ENCODE peak calls at places on chromosomes 5 and 9, in six cellular contexts. One of them, this sample, is unnamed.

GRCh38 chr5:140322751-140323731 is 20.1 kb upstream of the PFDN1 start:
- DNase-seq in OCI-LY7: no peak
- DNase-seq in stomach: peak; percentile 84
- DNase-seq in breast epithelium: peak; percentile 79
- DNase-seq in heart left ventricle: peak; percentile 48
- DNase-seq in body of pancreas: peak; percentile 82
- DNase-seq in this sample: peak; percentile 88

GRCh38 chr5:142976861-142977260 is 206.7 kb downstream of the ARHGAP26 start:
- DNase-seq in OCI-LY7: no peak
- DNase-seq in stomach: no peak
- DNase-seq in breast epithelium: no peak
- DNase-seq in heart left ventricle: no peak
- DNase-seq in body of pancreas: no peak
- DNase-seq in this sample: peak; percentile 27

GRCh38 chr5:77046416-77047073 is 16.3 kb downstream of the AGGF1 start:
- DNase-seq in OCI-LY7: no peak
- DNase-seq in stomach: no peak
- DNase-seq in breast epithelium: no peak
- DNase-seq in heart left ventricle: no peak
- DNase-seq in body of pancreas: no peak
- DNase-seq in this sample: no peak

GRCh38 chr9:37283730-37284235 is 138.7 kb upstream of the GRHPR start:
- DNase-seq in OCI-LY7: peak; percentile 92
- DNase-seq in stomach: no peak
- DNase-seq in breast epithelium: no peak
- DNase-seq in heart left ventricle: no peak
- DNase-seq in body of pancreas: no peak
- DNase-seq in this sample: no peak

GRCh38 chr9:136565075-136565721 is 19.4 kb upstream of the NOTCH1 start:
- DNase-seq in OCI-LY7: no peak
- DNase-seq in stomach: no peak
- DNase-seq in breast epithelium: no peak
- DNase-seq in heart left ventricle: peak; percentile 83
- DNase-seq in body of pancreas: no peak
- DNase-seq in this sample: no peak

GRCh38 chr9:126982215-126983002 is 67.8 kb downstream of the RALGPS1 start:
- DNase-seq in OCI-LY7: no peak
- DNase-seq in stomach: no peak
- DNase-seq in breast epithelium: no peak
- DNase-seq in heart left ventricle: no peak
- DNase-seq in body of pancreas: no peak
- DNase-seq in this sample: no peak

GRCh38 chr9:15299374-15299939 is 7.6 kb downstream of the TTC39B start:
- DNase-seq in OCI-LY7: peak; percentile 4
- DNase-seq in stomach: no peak
- DNase-seq in breast epithelium: no peak
- DNase-seq in heart left ventricle: no peak
- DNase-seq in body of pancreas: no peak
- DNase-seq in this sample: no peak

GRCh38 chr9:135410421-135410820 is 69.2 kb upstream of the PPP1R26 start:
- DNase-seq in OCI-LY7: no peak
- DNase-seq in stomach: no peak
- DNase-seq in breast epithelium: no peak
- DNase-seq in heart left ventricle: no peak
- DNase-seq in body of pancreas: no peak
- DNase-seq in this sample: no peak

DNA sequence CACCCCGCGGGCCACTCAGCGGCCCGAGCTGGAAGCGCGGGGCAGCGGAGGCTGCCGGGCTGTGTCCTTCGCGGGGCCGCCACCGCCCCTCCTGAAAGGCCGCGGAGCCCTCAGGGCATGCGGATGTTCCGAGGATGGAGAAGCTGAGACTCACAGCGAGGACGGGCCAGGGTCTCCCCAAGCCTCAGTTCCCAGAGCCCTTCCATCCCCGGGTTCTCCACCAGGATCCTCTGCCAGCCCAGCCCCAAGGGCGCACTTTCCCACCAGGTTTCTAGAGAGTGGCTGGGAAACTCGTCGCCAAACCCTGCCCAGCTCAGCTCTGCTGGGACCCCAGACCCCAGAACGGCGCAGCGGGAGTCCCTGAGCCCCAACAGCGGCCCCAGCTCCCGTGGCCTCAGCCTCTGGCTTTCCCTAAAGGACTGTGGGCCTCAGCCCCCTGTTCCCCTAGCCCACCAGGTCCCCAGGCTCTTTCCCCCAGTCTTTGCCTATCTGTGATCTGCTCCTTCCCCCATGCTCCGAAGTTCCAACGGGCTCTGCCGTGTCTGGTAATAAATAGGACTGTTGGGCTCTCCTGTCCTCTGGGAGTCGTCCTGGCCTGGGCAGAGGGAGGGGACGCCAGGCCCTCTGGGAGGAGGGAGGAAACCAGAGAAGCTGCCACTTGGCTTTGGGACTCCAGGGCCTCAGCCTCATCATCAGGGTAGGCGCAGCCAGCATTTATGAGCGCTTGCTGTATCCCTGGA is 27.9 kb downstream of the ADGRD2 start:
- DNase-seq in OCI-LY7: no peak
- DNase-seq in stomach: no peak
- DNase-seq in breast epithelium: no peak
- DNase-seq in heart left ventricle: no peak
- DNase-seq in body of pancreas: no peak
- DNase-seq in this sample: peak; percentile 73
- H3K4me3 ChIP-seq in OCI-LY7: no peak overlapping the region
- H3K4me3 ChIP-seq in stomach: no peak overlapping the region
- H3K4me3 ChIP-seq in breast epithelium: peak overlapping the region; percentile 56
- H3K4me3 ChIP-seq in heart left ventricle: no peak overlapping the region
- H3K4me3 ChIP-seq in body of pancreas: no peak overlapping the region
- H3K4me3 ChIP-seq in this sample: no peak overlapping the region

GRCh38 chr9:112705773-112706427 is 12.0 kb downstream of the INIP start:
- DNase-seq in OCI-LY7: no peak
- DNase-seq in stomach: peak; percentile 36
- DNase-seq in breast epithelium: no peak
- DNase-seq in heart left ventricle: no peak
- DNase-seq in body of pancreas: peak; percentile 51
- DNase-seq in this sample: peak; percentile 68
- TF ChIP-seq CTCF in OCI-LY7: peak; percentile 22
- TF ChIP-seq CTCF in stomach: peak; percentile 16
- TF ChIP-seq CTCF in breast epithelium: no peak
- TF ChIP-seq CTCF in heart left ventricle: peak; percentile 8
- TF ChIP-seq CTCF in body of pancreas: no peak
- TF ChIP-seq CTCF in this sample: peak; percentile 84

GRCh38 chr9:125360621-125361020 is 99.0 kb downstream of the GAPVD1 start:
- DNase-seq in OCI-LY7: no peak
- DNase-seq in stomach: no peak
- DNase-seq in breast epithelium: no peak
- DNase-seq in heart left ventricle: no peak
- DNase-seq in body of pancreas: no peak
- DNase-seq in this sample: no peak

GRCh38 chr9:125356032-125356431 is 94.4 kb downstream of the GAPVD1 start:
- DNase-seq in OCI-LY7: no peak
- DNase-seq in stomach: no peak
- DNase-seq in breast epithelium: no peak
- DNase-seq in heart left ventricle: no peak
- DNase-seq in body of pancreas: no peak
- DNase-seq in this sample: no peak

GRCh38 chr9:125359011-125359410 is 97.4 kb downstream of the GAPVD1 start:
- DNase-seq in OCI-LY7: no peak
- DNase-seq in stomach: no peak
- DNase-seq in breast epithelium: no peak
- DNase-seq in heart left ventricle: no peak
- DNase-seq in body of pancreas: no peak
- DNase-seq in this sample: no peak

DNA sequence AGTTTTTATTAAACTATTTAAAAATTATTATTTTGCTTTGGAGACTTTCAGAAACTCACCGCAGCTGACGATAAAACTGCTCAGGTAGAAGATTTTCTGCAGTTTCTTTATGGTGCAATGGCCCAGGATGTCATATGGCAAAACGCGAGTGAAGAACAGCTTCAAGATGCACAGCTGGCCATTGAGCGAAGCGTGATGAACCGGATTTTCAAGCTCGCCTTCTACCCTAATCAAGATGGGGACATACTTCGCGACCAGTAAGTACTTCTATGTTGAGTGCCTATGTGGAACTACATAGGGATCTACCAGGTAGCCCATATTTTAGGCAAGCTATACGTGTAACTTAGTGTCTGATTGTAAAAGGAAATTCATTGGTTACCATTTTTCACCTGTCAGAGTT is 94.0 kb downstream of the GAPVD1 start:
- DNase-seq in OCI-LY7: no peak
- DNase-seq in stomach: no peak
- DNase-seq in breast epithelium: no peak
- DNase-seq in heart left ventricle: no peak
- DNase-seq in body of pancreas: no peak
- DNase-seq in this sample: no peak
- H3K36me3 ChIP-seq in OCI-LY7: peaks cover 86% of the 10 kb centered on the region
- H3K36me3 ChIP-seq in stomach: peaks cover 98% of the 10 kb centered on the region
- H3K36me3 ChIP-seq in breast epithelium: peaks cover 6% of the 10 kb centered on the region
- H3K36me3 ChIP-seq in heart left ventricle: peaks cover 99% of the 10 kb centered on the region
- H3K36me3 ChIP-seq in body of pancreas: peaks cover 29% of the 10 kb centered on the region
- H3K36me3 ChIP-seq in this sample: peaks cover 80% of the 10 kb centered on the region

GRCh38 chr9:38621434-38622082 is 1.2 kb upstream of the ANKRD18A start:
- DNase-seq in OCI-LY7: no peak
- DNase-seq in stomach: peak; percentile 34
- DNase-seq in breast epithelium: no peak
- DNase-seq in heart left ventricle: no peak
- DNase-seq in body of pancreas: peak; percentile 48
- DNase-seq in this sample: peak; percentile 81
- H3K4me3 ChIP-seq in OCI-LY7: no peak overlapping the region
- H3K4me3 ChIP-seq in stomach: peak overlapping the region; percentile 54
- H3K4me3 ChIP-seq in breast epithelium: peak overlapping the region; percentile 72
- H3K4me3 ChIP-seq in heart left ventricle: peak overlapping the region; percentile 39
- H3K4me3 ChIP-seq in body of pancreas: peak overlapping the region; percentile 29
- H3K4me3 ChIP-seq in this sample: peak overlapping the region; percentile 80